ENCODE peak calls at places on chromosome 15, in seven cellular contexts. Q is fibroblast of pulmonary artery, Y is RWPE2, Z is colonic mucosa, O is breast epithelium, R is psoas muscle, V is A549. K is an unnamed sample.

GRCh38 chr15:53833134-53833624 is 73.7 kb upstream of the WDR72 start:
- DNase-seq in Q (no peak), Y (no peak), Z (peak), O (no peak), R (no peak), V (peak), K (no peak)

GRCh38 chr15:99305761-99306505 is 54.7 kb downstream of the LRRC28 start:
- DNase-seq in Q (peak), Y (peak), Z (no peak), O (peak), R (peak), V (peak), K (no peak)

GRCh38 chr15:86568378-86568777 is 488.7 kb downstream of the AGBL1 start:
- DNase-seq in Q (no peak), Y (no peak), Z (no peak), O (no peak), R (no peak), V (no peak), K (no peak)

GRCh38 chr15:70582143-70582945 is 181.0 kb downstream of the UACA start:
- DNase-seq in Q (no peak), Y (no peak), Z (no peak), O (no peak), R (no peak), V (no peak), K (no peak)

GRCh38 chr15:33547876-33548275 is 237.1 kb downstream of the RYR3 start:
- DNase-seq in Q (peak), Y (no peak), Z (no peak), O (no peak), R (peak), V (peak), K (no peak)

GRCh38 chr15:88020806-88021205 is 235.7 kb downstream of the NTRK3 start:
- DNase-seq in Q (no peak), Y (no peak), Z (no peak), O (no peak), R (no peak), V (no peak), K (no peak)

GRCh38 chr15:78438595-78439285 is 724 bp downstream of the IREB2 start:
- DNase-seq in Q (peak), Y (no peak), Z (no peak), O (no peak), R (no peak), V (peak), K (no peak)

GRCh38 chr15:98438907-98439306 is 209.4 kb upstream of the IGF1R start:
- DNase-seq in Q (no peak), Y (no peak), Z (no peak), O (no peak), R (no peak), V (no peak), K (no peak)

GRCh38 chr15:51380999-51381806 is 39.7 kb downstream of the GLDN start:
- DNase-seq in Q (peak), Y (no peak), Z (peak), O (no peak), R (no peak), V (peak), K (no peak)

GRCh38 chr15:47652213-47652852 is 65.0 kb upstream of the SEMA6D start:
- DNase-seq in Q (no peak), Y (no peak), Z (no peak), O (no peak), R (no peak), V (no peak), K (no peak)

GRCh38 chr15:32884136-32884535 is 166.3 kb downstream of the GREM1 start:
- DNase-seq in Q (peak), Y (no peak), Z (no peak), O (no peak), R (no peak), V (no peak), K (no peak)

GRCh38 chr15:68204361-68204760 is 771 bp downstream of the CALML4 start:
- DNase-seq in Q (no peak), Y (no peak), Z (no peak), O (no peak), R (no peak), V (no peak), K (no peak)

GRCh38 chr15:68126415-68126814 is 72.3 kb downstream of the PIAS1 start:
- DNase-seq in Q (no peak), Y (no peak), Z (peak), O (no peak), R (peak), V (no peak), K (no peak)

GRCh38 chr15:86541540-86541939 is 461.9 kb downstream of the AGBL1 start:
- DNase-seq in Q (no peak), Y (no peak), Z (no peak), O (no peak), R (no peak), V (no peak), K (no peak)

GRCh38 chr15:41263891-41264351 is 32.9 kb downstream of the CHP1 start:
- DNase-seq in Q (peak), Y (no peak), Z (no peak), O (no peak), R (no peak), V (no peak), K (no peak)

GRCh38 chr15:78046796-78047341 is 30.6 kb downstream of the TBC1D2B start:
- DNase-seq in Q (no peak), Y (no peak), Z (no peak), O (no peak), R (no peak), V (no peak), K (no peak)

GRCh38 chr15:61764981-61765380 is 295.3 kb downstream of the VPS13C start:
- DNase-seq in Q (no peak), Y (no peak), Z (no peak), O (no peak), R (no peak), V (no peak), K (no peak)

GRCh38 chr15:35281515-35281914 is 196.4 kb upstream of the NANOGP8 start:
- DNase-seq in Q (peak), Y (no peak), Z (no peak), O (no peak), R (no peak), V (no peak), K (no peak)

GRCh38 chr15:60237411-60237810 is 160.4 kb downstream of the ANXA2 start:
- DNase-seq in Q (no peak), Y (no peak), Z (no peak), O (no peak), R (no peak), V (no peak), K (no peak)

GRCh38 chr15:93307513-93307912 is 218.5 kb upstream of the RGMA start:
- DNase-seq in Q (no peak), Y (no peak), Z (no peak), O (no peak), R (no peak), V (no peak), K (no peak)

GRCh38 chr15:67253517-67254237 is 784 bp downstream of the AAGAB start:
- DNase-seq in Q (peak), Y (no peak), Z (peak), O (no peak), R (no peak), V (no peak), K (no peak)

GRCh38 chr15:68341851-68342336 is 64.3 kb downstream of the FEM1B start:
- DNase-seq in Q (no peak), Y (no peak), Z (no peak), O (no peak), R (peak), V (no peak), K (no peak)

GRCh38 chr15:48469271-48469670 is 138.0 kb downstream of the DUT start:
- DNase-seq in Q (no peak), Y (no peak), Z (no peak), O (no peak), R (no peak), V (no peak), K (no peak)

GRCh38 chr15:76056931-76057330 is 2.9 kb upstream of the TMEM266 start:
- DNase-seq in Q (no peak), Y (no peak), Z (no peak), O (no peak), R (no peak), V (no peak), K (no peak)

GRCh38 chr15:76208084-76208785 is 103.0 kb downstream of the ETFA start:
- DNase-seq in Q (no peak), Y (no peak), Z (no peak), O (no peak), R (no peak), V (no peak), K (no peak)

GRCh38 chr15:58762731-58763130 is 8.4 kb upstream of the MINDY2 start:
- DNase-seq in Q (no peak), Y (no peak), Z (no peak), O (no peak), R (no peak), V (no peak), K (no peak)

GRCh38 chr15:67167131-67167530 is 87.3 kb downstream of the AAGAB start:
- DNase-seq in Q (no peak), Y (no peak), Z (no peak), O (no peak), R (no peak), V (no peak), K (no peak)

GRCh38 chr15:26572606-26573350 is 200.1 kb downstream of the GABRB3 start:
- DNase-seq in Q (no peak), Y (no peak), Z (no peak), O (no peak), R (no peak), V (no peak), K (no peak)

GRCh38 chr15:75348034-75348562 is 1.3 kb downstream of the NEIL1 start:
- DNase-seq in Q (no peak), Y (no peak), Z (no peak), O (no peak), R (no peak), V (no peak), K (no peak)

GRCh38 chr15:68640791-68641331 is 62.1 kb downstream of the CORO2B start:
- DNase-seq in Q (no peak), Y (peak), Z (no peak), O (peak), R (no peak), V (no peak), K (no peak)

GRCh38 chr15:66233487-66234415 is 19.8 kb downstream of the MEGF11 start:
- DNase-seq in Q (no peak), Y (no peak), Z (no peak), O (no peak), R (no peak), V (peak), K (no peak)

GRCh38 chr15:26670116-26670515 is 102.8 kb downstream of the GABRB3 start:
- DNase-seq in Q (no peak), Y (no peak), Z (no peak), O (no peak), R (no peak), V (no peak), K (no peak)

GRCh38 chr15:93043621-93044300 is 45.2 kb downstream of the RGMA start:
- DNase-seq in Q (no peak), Y (no peak), Z (no peak), O (no peak), R (peak), V (no peak), K (no peak)

GRCh38 chr15:59150185-59150584 is 45.2 kb downstream of the CCNB2 start:
- DNase-seq in Q (no peak), Y (peak), Z (no peak), O (no peak), R (no peak), V (no peak), K (no peak)

GRCh38 chr15:65791335-65792129 is 561 bp downstream of the DENND4A start:
- DNase-seq in Q (peak), Y (peak), Z (peak), O (peak), R (peak), V (peak), K (no peak)

GRCh38 chr15:33007295-33007855 is 187.1 kb downstream of the FMN1 start:
- DNase-seq in Q (peak), Y (no peak), Z (no peak), O (no peak), R (no peak), V (peak), K (no peak)

DNA sequence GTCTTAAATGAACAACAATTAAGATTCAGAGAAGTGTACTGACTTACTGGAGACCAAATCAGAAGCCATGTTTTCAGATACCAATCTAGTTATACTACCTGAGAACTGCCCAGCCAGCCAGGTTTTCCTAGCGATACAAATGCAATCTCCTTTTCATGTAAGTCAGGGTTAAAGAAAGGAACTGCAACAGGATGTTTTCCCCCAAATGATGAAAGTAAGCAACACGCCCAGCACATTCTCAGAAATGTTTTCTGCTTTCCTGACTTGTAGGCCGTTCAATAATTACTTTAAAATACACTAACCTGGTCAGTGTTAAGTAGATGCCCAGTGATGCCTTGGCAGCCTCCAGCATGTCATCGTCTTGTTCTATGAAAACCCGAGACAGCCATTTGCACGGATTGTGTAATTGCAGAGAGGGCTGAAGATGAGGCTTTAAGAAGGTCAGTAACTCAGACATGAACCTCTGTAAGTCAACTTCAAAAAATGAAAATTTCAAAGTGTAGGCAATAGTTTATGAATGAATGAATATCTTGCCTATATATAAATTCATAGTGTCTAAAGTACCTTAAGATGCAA is 30.3 kb downstream of the LINS1 start:
- DNase-seq in Q (no peak), Y (no peak), Z (no peak), O (no peak), R (no peak), V (no peak), K (no peak)
- H3K4me3 ChIP-seq in Q (no peak), Y (no peak), Z (no peak), O (no peak), R (no peak), V (no peak), K (no peak)

DNA sequence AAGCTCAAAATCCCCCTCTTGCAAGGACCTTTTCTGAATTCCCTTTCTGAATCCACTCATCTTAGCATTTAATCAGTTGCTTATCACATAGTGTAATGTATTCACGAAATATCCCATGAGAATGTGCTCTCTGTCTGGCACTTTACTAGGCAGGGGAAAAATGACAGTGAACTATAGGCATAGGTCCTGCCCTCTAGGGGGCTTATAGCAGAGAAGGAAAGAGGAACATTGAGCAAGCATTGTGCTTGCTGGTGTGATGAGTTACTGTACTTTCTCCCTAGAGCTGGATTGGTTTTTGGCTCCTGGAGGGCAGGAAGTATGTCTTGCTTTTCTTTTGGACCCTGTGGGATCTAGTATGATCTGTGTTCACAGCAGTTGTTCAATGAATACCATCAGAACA is 26.5 kb downstream of the DUOX2 start:
- DNase-seq in Q (no peak), Y (peak), Z (no peak), O (no peak), R (no peak), V (no peak), K (no peak)
- TF ChIP-seq CTCF in Q (no peak), Y (peak), Z (no peak), O (no peak), R (no peak), V (no peak), K (no peak)

DNA sequence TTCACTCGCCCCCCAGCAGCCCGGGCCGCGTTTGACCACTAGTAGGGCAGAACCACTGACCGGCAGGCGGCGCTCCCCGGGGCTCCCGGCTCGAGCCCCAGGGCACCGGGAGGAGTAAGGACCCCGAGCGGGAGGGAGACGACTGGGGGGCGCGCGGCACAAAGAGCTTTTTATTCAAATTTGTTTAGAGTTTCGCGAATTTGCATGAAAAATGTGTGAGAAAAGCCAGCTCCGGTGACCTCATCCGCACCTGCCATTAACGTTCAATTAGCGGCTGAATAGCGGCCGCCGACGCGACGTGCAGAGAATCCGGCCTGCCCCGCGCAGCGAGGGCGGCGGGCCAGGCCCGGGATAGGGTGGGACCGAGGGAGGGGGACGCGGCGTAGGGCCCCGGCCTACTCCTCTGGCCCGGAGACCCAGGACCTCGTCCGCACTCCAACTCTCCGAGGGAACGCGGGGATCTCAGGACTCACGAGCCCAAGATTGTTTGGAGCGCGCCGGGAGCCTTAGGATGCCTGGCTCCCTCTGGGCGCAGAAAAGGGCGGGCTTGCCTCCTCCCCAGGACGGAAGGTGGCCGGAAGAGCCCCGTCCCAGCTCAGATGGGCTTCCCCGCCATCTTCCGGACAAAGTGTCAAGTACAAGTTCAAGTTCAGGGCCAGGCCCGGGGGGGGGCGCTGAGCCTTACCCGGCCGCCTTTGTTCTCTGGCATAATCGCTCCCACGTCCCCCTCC is 64.9 kb upstream of the POLG start:
- DNase-seq in Q (no peak), Y (no peak), Z (peak), O (no peak), R (no peak), V (peak), K (no peak)
- H3K4me3 ChIP-seq in Q (no peak), Y (peak), Z (peak), O (no peak), R (peak), V (peak), K (peak)

DNA sequence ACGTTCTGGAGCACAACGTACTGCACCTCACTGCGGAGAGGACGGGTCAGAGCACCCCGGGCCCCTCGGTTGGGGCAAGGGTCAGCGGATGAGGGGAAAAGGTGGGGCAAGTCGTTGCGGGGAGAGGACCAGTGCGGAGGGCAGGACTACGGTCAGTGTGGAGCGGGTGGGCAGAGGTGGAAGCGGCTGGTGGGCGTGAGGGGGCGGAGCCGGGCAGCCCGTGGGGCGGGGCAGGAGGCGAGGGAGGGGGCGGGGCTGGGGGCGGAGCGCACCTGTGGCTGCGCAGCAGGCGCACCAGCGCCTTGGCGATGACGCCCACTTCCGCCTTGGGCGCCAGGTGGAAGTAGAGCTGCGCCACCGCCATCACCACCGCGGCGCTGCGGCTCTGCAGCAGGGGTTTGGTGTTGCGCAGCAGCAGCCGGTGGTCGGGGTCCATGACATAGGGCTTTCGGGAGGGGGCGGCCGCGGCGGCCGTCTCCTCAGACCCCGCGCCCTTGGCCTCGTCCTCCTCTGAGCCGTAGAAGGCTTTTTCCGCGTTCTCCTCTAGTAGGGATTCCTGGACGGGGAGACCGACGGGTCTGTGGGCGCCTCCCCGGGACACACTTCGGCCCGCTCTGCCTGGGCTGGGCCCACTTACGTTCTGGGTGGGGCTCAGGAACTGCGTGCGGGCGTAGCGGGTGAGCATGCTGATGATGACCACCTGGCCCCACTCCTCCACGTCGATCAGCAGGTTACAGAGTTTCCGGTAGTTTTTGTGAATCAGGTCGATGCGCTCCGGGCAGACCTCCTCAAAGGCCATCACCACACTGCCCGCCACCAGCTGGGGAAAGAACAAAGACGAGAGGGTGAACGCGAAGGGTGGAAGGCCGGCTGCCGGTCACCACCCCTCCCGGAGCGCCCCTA is 29.2 kb downstream of the AP3B2 start:
- DNase-seq in Q (no peak), Y (peak), Z (peak), O (peak), R (peak), V (peak), K (no peak)
- TF ChIP-seq CTCF in Q (no peak), Y (peak), Z (no peak), O (no peak), R (no peak), V (peak), K (peak)

GRCh38 chr15:24877174-24877573 is 77.6 kb upstream of the SNRPN start:
- DNase-seq in Q (no peak), Y (no peak), Z (no peak), O (no peak), R (no peak), V (no peak), K (no peak)
- H3K4me3 ChIP-seq in Q (no peak), Y (no peak), Z (no peak), O (no peak), R (no peak), V (no peak), K (no peak)

GRCh38 chr15:30992073-30992363 is 590 bp upstream of the MTMR10 start:
- DNase-seq in Q (no peak), Y (no peak), Z (no peak), O (no peak), R (no peak), V (no peak), K (no peak)
- TF ChIP-seq CTCF in Q (no peak), Y (no peak), Z (no peak), O (no peak), R (no peak), V (no peak), K (no peak)